ENCODE peak calls at places on chromosomes 16 and 17, in eight cellular contexts. M, S, O, H, F, L, I and G are unnamed samples.

GRCh38 chr17:29155966-29156338 is 24.2 kb downstream of the MYO18A start:
- DNase-seq in I (no peak), H (peak; percentile 69), F (no peak), L (peak; percentile 89), M (no peak), O (peak; percentile 38), S (no peak), G (no peak)

GRCh38 chr17:83151442-83152220 is 72.2 kb downstream of the METRNL start:
- DNase-seq in I (no peak), S (no peak), L (peak; percentile 33), M (no peak), F (peak; percentile 37), H (no peak), O (peak; percentile 7), G (no peak)

GRCh38 chr17:9446528-9446927 is 129.1 kb downstream of the STX8 start:
- DNase-seq in I (no peak), M (no peak), S (no peak), L (no peak), H (peak; percentile 88), F (no peak), O (no peak), G (no peak)

GRCh38 chr16:67027046-67027445 is 1.9 kb upstream of the CBFB start:
- DNase-seq in H (no peak), F (no peak), M (no peak), I (no peak), O (no peak), S (no peak), L (no peak), G (no peak)

GRCh38 chr17:4626734-4627256 is 14.7 kb downstream of the ALOX15 start:
- DNase-seq in H (no peak), F (no peak), L (no peak), O (no peak), S (no peak), I (no peak), M (no peak), G (no peak)

GRCh38 chr16:46883353-46883689 is 841 bp upstream of the GPT2 start:
- DNase-seq in I (no peak), O (no peak), H (no peak), F (no peak), M (no peak), S (no peak), L (no peak), G (no peak)

GRCh38 chr16:62853887-62854286 is 817.6 kb upstream of the CDH8 start:
- DNase-seq in L (no peak), S (no peak), M (no peak), H (no peak), F (no peak), O (no peak), I (no peak), G (no peak)

GRCh38 chr16:73010150-73010676 is 37.7 kb downstream of the ZFHX3 start:
- DNase-seq in F (peak; percentile 80), L (no peak), O (no peak), M (no peak), S (peak; percentile 22), I (no peak), H (peak; percentile 23), G (no peak)

GRCh38 chr17:77631307-77631706 is 327.2 kb upstream of the TNRC6C start:
- DNase-seq in S (no peak), H (no peak), I (no peak), L (no peak), M (no peak), F (no peak), O (no peak), G (no peak)

GRCh38 chr17:79929257-79930076 is 90.2 kb upstream of the CBX4 start:
- DNase-seq in I (no peak), L (peak; percentile 76), S (no peak), M (no peak), H (no peak), F (no peak), O (no peak), G (no peak)

GRCh38 chr17:15463363-15463762 is 4.1 kb downstream of the CDRT4 start:
- DNase-seq in M (no peak), O (peak; percentile 93), S (peak; percentile 75), H (peak; percentile 54), L (peak; percentile 55), F (no peak), I (no peak), G (no peak)

GRCh38 chr17:70109497-70109896 is 34.5 kb downstream of the KCNJ16 start:
- DNase-seq in O (no peak), I (no peak), M (no peak), H (peak; percentile 83), L (no peak), F (no peak), S (no peak), G (no peak)

GRCh38 chr16:81639931-81640680 is 139.0 kb upstream of the PLCG2 start:
- DNase-seq in I (no peak), L (no peak), S (no peak), H (no peak), F (no peak), O (no peak), M (no peak), G (no peak)

GRCh38 chr17:75457047-75457654 is 716 bp downstream of the TMEM94 start:
- DNase-seq in F (peak; percentile 86), S (peak; percentile 52), M (no peak), I (no peak), H (peak; percentile 55), O (peak; percentile 47), L (peak; percentile 87), G (no peak)

GRCh38 chr16:82639263-82639662 is 12.5 kb downstream of the CDH13 start:
- DNase-seq in I (no peak), S (no peak), L (no peak), F (no peak), H (no peak), O (no peak), M (no peak), G (no peak)

GRCh38 chr17:46009681-46010596 is 10.9 kb downstream of the STH start:
- DNase-seq in S (no peak), O (peak; percentile 40), I (no peak), M (no peak), L (peak; percentile 34), H (no peak), F (no peak), G (no peak)

GRCh38 chr16:81569361-81570034 is 124.9 kb downstream of the CMIP start:
- DNase-seq in F (no peak), H (no peak), L (no peak), I (no peak), O (no peak), M (no peak), S (no peak), G (no peak)

DNA sequence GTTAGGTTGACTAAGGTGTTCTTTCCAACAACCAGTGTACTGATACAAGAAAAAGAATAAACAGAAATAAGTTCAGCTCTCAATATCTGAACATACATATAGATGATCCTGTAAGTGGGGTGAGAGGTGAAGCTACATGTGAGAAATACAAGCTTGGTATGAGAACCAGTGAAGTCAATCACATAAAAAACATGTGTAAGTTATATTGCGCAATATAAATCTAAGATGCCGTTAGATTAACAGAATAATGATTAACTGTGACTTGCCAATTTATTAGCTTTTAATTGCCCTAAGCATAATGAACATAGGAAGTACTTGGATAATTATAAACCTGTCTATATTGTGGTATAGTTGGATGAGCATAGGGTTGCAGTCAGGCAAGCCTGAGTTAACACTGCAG is 1597.1 kb upstream of the GOT2 start:
- DNase-seq in I (no peak), S (no peak), H (no peak), O (no peak), L (no peak), F (no peak), M (no peak), G (no peak)
- H3K79me2 ChIP-seq in I (no peaks in the 10 kb centered on the region), S (no peaks in the 10 kb centered on the region), H (no peaks in the 10 kb centered on the region), O (no peaks in the 10 kb centered on the region), L (no peaks in the 10 kb centered on the region), F (no peaks in the 10 kb centered on the region), M (no peaks in the 10 kb centered on the region), G (no peaks in the 10 kb centered on the region)

DNA sequence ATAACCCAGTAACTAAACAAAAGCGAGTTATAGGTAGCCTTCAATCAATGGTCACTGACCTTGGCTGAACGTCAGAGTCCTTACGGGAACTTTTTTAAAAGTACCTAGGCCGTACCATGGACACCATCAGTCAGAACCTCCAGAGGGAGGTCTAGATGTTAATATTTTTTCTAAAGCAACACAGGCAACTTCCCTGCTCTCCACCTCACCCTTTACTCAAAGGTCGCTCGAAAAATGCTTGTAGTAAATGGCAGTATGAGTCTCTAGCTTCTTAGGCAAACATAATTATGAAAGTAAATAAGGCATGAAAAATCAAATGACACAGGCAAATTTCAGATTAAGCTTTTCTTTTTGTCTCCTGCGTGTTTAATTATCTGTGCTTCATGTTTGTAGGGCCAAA is 82.1 kb downstream of the SLC39A11 start:
- DNase-seq in I (no peak), S (no peak), O (no peak), L (no peak), H (peak; percentile 14), M (no peak), F (no peak), G (no peak)
- H3K9ac ChIP-seq in I (no peak overlapping the region), S (no peak overlapping the region), O (no peak overlapping the region), L (no peak overlapping the region), H (no peak overlapping the region), M (no peak overlapping the region), F (no peak overlapping the region), G (no peak overlapping the region)

DNA sequence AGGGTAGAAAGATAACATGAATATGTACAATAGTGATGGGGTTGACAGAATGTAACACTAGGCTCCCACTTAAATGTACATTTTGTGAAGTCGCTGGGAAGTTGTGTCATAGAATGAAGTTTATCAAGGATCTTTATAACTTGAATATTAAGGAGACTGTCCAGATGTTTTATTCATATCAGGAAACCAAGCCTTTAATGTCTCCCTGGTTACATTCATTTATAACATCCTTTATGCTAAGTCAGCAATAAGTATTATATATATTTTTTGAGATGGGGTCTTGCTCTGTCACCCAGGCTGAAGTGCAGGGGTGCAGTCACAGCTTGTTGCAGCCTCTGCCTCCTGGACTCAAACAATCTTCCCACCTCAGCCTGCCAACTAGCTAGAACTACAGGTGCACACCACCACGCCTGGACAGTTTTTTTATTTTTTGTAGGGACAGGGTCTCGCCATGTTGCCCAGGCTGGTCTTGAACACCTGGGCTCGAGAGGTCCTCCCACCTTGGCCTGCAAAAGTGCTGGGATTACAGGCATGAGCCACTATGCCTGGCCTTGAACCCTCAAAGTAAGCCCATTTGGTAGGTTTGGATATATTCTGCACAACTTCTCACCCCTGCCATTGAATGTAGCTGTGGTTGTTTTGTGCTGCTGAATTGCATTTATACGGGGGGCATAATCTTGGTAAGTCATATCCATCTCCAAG is 14.1 kb downstream of the CLTC start:
- DNase-seq in S (no peak), F (no peak), O (no peak), I (no peak), L (no peak), M (no peak), H (no peak), G (no peak)
- H3K79me2 ChIP-seq in S (peaks cover 99% of the 10 kb centered on the region), F (peaks cover 100% of the 10 kb centered on the region), O (peaks cover 94% of the 10 kb centered on the region), I (peaks cover 98% of the 10 kb centered on the region), L (peaks cover 49% of the 10 kb centered on the region), M (peaks cover 93% of the 10 kb centered on the region), H (peaks cover 96% of the 10 kb centered on the region), G (peaks cover 94% of the 10 kb centered on the region)

DNA sequence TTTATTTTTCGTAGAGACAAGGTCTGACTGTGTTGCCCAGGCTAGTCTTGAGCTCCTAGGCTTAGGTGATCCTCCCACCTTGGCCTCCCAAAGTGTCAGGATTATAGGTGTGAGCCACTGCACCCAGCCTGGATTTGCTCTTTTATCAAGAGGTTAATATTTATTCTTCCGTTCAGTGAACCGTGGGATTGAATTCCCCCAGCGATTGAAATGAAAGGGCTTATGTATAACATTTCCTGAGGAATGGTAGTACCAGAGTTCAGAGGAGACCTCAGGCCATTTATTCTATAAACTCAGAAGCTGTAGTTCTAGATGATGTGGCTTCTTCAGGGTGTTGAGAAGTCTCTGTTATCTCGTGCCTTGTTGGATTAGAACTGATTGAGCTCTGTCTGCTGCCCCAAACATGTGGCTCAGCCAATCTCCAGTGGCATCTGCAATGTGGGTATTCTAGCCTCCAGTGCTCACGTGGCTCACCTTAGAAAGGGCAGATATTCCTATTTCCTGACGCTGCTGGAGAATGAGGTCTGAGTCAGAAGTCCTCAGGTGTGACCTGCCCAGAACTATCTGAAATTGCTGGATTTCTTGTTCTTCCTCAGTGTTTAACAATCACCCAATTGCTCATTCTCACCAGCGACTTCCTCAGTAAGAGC is 22.5 kb downstream of the HMOX2 start:
- DNase-seq in F (no peak), M (no peak), I (no peak), O (no peak), L (no peak), H (no peak), S (peak; percentile 46), G (no peak)
- H3K9ac ChIP-seq in F (no peak overlapping the region), M (no peak overlapping the region), I (peak overlapping the region; percentile 28), O (no peak overlapping the region), L (no peak overlapping the region), H (no peak overlapping the region), S (no peak overlapping the region), G (peak overlapping the region; percentile 43)